ENCODE peak calls at places on chromosomes 16 and 17, in four cellular contexts. R is PC-9, T is lung, O is psoas muscle. N is an unnamed sample.

GRCh38 chr17:21106316-21106715 is 20.4 kb upstream of the DHRS7B start:
- DNase-seq in R (no peak), T (no peak), O (no peak), N (no peak)

GRCh38 chr16:66045626-66046025 is 320.9 kb upstream of the CDH5 start:
- DNase-seq in R (no peak), T (no peak), O (peak; percentile 17), N (no peak)

GRCh38 chr16:52570495-52571091 is 23.6 kb upstream of the TOX3 start:
- DNase-seq in R (no peak), T (no peak), O (no peak), N (no peak)

GRCh38 chr17:79950711-79951110 is 85.0 kb downstream of the TBC1D16 start:
- DNase-seq in R (no peak), T (no peak), O (no peak), N (no peak)

GRCh38 chr17:49406791-49407190 is 7.9 kb downstream of the PHB1 start:
- DNase-seq in R (no peak), T (no peak), O (no peak), N (no peak)

GRCh38 chr17:34487616-34488015 is 91.8 kb upstream of the TMEM132E start:
- DNase-seq in R (no peak), T (no peak), O (no peak), N (no peak)

GRCh38 chr17:28950752-28951427 is 428 bp downstream of the PHF12 start:
- DNase-seq in R (no peak), T (no peak), O (peak; percentile 31), N (peak; percentile 49)

GRCh38 chr16:11256657-11257130 is 690 bp upstream of the SOCS1 start:
- DNase-seq in R (peak; percentile 63), T (peak; percentile 63), O (peak; percentile 71), N (peak; percentile 72)

GRCh38 chr16:12062343-12063003 is 85.9 kb downstream of the SNX29 start:
- DNase-seq in R (peak; percentile 58), T (peak; percentile 85), O (peak; percentile 90), N (peak; percentile 49)

GRCh38 chr17:32485261-32485955 is 1.4 kb upstream of the CDK5R1 start:
- DNase-seq in R (no peak), T (no peak), O (no peak), N (no peak)

GRCh38 chr17:8119575-8120519 is 1.5 kb upstream of the ALOXE3 start:
- DNase-seq in R (peak; percentile 93), T (peak; percentile 81), O (peak; percentile 75), N (peak; percentile 94)

GRCh38 chr16:19140392-19140791 is 26.6 kb downstream of the ITPRIPL2 start:
- DNase-seq in R (no peak), T (no peak), O (no peak), N (no peak)
- TF ChIP-seq CTCF in R (no peak), T (no peak), O (no peak), N (no peak)

GRCh38 chr17:30323895-30324319 is 9.9 kb downstream of the TMIGD1 start:
- DNase-seq in R (no peak), T (no peak), O (peak; percentile 20), N (peak; percentile 60)
- H3K4me3 ChIP-seq in R (no peak overlapping the region), T (no peak overlapping the region), O (no peak overlapping the region), N (no peak overlapping the region)

DNA sequence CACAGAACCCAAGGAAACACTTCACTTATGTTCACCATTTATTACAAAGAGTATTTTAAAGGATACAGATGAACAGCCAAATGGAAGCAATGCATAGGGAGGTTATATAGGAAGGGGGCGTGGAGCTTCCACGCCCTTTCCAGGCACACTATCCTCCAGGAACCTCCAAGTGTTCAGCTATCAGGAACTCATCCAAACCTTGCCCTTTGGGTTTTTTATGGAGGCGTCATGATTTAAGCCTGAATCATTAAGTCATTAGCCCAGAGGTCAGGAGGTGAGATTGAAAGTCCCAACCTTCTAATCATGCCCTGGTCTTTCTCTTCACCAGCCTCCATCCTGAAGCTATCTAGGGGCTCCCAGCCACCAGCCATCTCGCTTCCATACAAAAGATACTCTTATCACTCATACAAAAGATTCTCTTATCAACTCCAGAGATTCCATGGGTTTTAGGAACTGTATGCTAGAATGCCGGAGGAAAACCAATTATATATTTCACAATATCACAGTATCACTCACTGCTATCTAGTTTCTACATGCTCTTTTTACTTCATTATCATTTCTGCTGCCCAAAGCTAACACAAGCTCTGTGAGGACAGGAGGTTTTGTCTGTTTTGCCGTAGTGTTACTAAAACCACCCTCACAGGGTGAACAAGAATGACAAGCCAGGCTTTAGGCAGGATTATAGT is 213.4 kb downstream of the SLC39A11 start:
- DNase-seq in R (no peak), T (no peak), O (no peak), N (no peak)
- H3K9me3 ChIP-seq in R (peaks cover 11% of the 10 kb centered on the region), T (peaks cover 2% of the 10 kb centered on the region), O (no peaks in the 10 kb centered on the region), N (no peaks in the 10 kb centered on the region)

DNA sequence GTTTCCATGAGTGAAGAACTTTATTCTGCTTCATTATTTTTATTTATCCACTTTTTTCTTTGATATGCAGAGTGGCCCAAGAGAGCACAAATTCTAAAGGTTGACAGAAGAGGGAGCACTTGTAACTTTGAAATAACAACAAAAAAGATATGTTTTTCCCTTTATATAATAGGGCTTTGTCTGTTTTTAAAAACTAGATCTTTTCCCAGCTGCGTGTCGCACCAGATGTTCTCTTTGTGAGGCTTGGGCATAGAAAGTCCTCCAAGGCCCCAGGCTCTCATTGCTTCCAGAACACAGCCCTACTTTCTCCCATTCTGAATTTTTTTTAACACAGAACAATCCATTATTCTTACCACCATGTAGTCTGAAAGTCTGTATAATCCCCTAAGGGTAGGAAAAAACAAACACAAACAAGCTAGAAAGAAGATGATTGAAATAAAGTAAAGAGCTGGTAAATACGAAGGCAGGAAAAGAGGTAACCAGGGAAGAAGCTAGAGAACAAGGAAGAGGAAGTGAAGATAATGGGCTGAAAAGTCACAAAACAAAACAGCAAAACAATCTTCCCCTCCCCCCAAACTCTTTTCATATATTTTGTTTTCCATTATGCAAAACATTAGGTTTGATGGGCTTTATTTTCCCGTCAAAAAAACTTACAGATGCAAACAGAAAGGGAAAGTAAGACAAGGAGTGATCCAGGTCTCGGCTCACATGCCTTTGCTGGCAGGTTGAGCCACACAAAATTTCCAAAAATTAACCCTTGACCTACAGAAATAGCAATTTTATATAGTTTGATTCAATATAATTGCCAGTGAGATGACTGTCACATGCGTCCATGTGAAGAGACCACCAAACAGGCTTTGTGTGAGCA is 160.3 kb downstream of the ABCA8 start:
- DNase-seq in R (no peak), T (no peak), O (no peak), N (no peak)
- TF ChIP-seq CTCF in R (peak; percentile 62), T (no peak), O (peak; percentile 13), N (no peak)

GRCh38 chr17:38883592-38884526 is 14.0 kb downstream of the LASP1 start:
- DNase-seq in R (no peak), T (no peak), O (no peak), N (no peak)
- H3K4me3 ChIP-seq in R (no peak overlapping the region), T (no peak overlapping the region), O (no peak overlapping the region), N (no peak overlapping the region)

DNA sequence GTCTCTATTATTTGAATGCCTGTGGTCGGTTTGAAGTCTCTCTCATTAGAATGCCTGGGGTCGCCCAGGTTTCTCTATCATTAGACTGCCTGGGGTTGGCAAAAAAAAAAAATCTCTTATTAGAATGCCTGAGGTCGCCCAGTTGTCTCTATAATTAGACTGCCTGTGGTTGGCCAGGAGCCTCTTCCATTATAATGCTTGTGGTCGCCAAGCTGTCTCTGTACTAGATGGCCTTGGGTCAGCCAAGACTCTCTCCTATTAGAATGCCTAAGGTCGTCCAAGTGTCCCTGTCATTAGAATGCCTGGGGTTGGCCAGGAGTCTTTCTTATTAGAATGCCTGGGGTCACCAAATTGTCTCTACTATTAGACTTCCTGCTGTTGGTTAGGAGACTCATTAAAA is 2228.4 kb downstream of the TP53TG3F start:
- DNase-seq in R (no peak), T (no peak), O (no peak), N (no peak)
- H3K9me3 ChIP-seq in R (no peaks in the 10 kb centered on the region), T (no peaks in the 10 kb centered on the region), O (peaks cover 3% of the 10 kb centered on the region), N (no peaks in the 10 kb centered on the region)

DNA sequence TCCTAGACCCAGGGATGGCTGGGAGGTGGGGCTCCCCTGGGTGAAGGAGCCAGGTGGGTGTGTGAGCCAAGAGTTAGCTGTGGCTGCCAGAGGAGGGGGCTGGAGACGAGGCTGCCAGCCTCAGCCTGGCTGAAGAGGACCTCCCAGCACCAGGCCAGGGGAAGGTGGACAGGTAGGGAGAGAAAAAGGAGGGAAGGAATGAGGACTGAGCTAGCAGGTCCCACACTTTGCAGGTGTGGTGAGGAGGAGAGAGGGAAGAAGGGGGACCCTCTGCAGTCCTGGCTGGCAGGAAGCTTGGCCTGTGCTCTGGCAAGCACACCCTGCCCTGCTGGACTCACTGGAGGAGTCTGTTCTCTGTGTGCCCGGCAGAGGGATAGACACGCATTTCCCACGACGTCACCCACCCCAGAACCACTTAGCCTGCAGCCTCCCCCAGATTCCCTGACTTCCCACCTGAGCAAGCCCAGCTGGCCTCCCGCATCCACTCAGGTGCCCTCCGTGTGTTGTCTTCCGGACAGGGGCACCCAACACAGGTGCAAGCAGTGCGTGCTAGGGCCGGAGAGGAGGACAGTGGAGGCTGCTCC is 42.0 kb downstream of the SOCS3 start:
- DNase-seq in R (no peak), T (no peak), O (no peak), N (no peak)
- TF ChIP-seq CTCF in R (no peak), T (no peak), O (no peak), N (no peak)

DNA sequence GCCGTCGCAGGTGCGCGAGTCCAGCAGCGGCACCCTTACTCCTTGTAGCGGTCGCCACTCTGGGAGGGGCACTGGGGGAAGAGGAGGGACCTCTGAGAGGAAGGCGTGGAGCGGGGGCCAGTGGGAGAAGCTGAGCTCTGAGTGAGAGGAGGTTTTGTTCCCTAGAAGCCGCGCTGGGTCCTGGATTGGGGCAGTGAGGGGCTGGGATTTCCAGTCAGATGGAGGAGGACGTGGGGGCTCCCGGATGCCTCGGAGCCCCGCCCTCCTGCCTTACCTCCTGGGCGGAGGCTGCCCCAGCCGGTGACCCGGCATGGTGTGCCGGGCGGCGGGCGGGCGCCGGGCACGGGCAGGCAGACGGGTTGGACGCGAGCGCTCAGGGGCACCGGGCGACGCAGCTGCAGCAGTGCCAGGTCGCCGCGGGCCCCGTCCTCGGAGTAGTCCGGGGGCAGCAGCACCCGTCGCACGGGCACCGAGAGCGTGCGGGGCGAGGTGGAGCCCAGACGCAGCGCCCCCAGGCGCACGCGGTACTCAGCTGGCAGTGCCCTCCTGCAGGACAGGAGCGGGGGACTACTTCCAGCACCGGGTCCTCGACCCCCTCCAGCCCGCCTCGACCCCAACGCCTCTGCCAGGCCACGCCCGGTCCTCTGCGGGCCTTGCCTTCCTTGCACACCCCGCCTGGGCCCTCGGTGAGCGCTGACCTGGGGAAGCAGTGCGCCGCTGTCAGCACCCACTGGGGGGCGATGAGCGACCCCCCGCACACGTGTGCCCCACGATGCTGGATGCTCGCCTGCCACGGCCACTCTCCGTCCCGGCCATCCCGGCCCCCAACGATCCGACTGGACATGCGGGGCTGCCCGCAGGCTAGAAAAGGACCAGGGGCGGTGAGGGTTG is 2.0 kb downstream of the PRSS33 start:
- DNase-seq in R (peak; percentile 48), T (no peak), O (no peak), N (no peak)
- H3K4me3 ChIP-seq in R (no peak overlapping the region), T (no peak overlapping the region), O (peak overlapping the region; percentile 59), N (peak overlapping the region; percentile 43)

DNA sequence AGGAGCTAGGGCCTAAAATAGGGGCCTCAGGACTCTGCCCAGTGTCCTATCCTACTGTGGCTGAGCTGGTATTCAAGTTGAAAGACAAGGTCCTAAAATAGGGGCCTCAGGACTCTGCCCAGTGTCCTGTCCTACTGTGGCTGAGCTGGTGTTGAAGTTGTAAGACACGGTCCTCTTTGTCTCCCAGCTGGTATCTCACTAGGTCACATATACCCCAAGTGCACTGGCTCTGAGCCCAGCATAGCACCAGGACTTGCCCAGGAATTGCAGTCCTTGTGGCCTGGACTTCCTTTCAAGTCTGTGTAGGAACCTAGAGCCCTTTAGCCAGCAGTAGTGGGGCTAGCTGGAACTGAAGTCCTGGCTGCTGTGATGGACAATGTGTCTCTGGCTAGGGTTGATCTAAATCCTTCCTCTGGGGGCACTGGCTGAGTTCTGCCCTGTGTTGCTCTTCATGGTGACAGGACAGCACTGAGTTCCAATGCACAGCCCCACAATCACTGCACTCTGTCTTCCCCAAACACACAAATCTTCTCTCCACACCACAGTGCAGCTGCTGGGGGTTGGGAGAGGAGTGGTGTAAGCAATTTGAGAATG is 260.5 kb downstream of the HAPSTR1 start:
- DNase-seq in R (no peak), T (no peak), O (no peak), N (no peak)
- H3K9me3 ChIP-seq in R (no peaks in the 10 kb centered on the region), T (peaks cover 5% of the 10 kb centered on the region), O (peaks cover 10% of the 10 kb centered on the region), N (no peaks in the 10 kb centered on the region)

N was measured in colonic mucosa.